ENCODE peak calls at places on chromosome 12, in seven cellular contexts. P is foreskin fibroblast; Z is right lobe of liver; S is cardiac muscle cell; X is cardiac fibroblast; D is tibial artery; Y is CD8-positive, alpha-beta memory T cell. Q is an unnamed sample.

GRCh38 chr12:92987362-92987761 is 58.3 kb upstream of the EEA1 start:
- DNase-seq in D (no peak), Z (no peak), X (peak; percentile 90), S (peak; percentile 89), Y (no peak), P (peak; percentile 83), Q (no peak)

GRCh38 chr12:50677858-50678257 is 86.0 kb upstream of the ATF1 start:
- DNase-seq in P (peak; percentile 47), X (peak; percentile 9), Y (no peak), Z (no peak), S (peak; percentile 73), D (no peak), Q (no peak)

GRCh38 chr12:95182868-95183415 is 34.3 kb downstream of the FGD6 start:
- DNase-seq in S (peak; percentile 76), X (peak; percentile 93), Y (no peak), D (no peak), P (peak; percentile 64), Z (no peak), Q (no peak)

GRCh38 chr12:111925171-111925570 is 83.1 kb downstream of the MAPKAPK5 start:
- DNase-seq in D (no peak), X (no peak), Z (no peak), P (no peak), S (no peak), Y (no peak), Q (no peak)

GRCh38 chr12:120584343-120585149 is 3.3 kb upstream of the POP5 start:
- DNase-seq in D (peak; percentile 41), Z (peak; percentile 67), S (peak; percentile 26), X (peak; percentile 19), Y (peak; percentile 36), P (peak; percentile 58), Q (no peak)

GRCh38 chr12:54262403-54262925 is 17.5 kb downstream of the CBX5 start:
- DNase-seq in D (no peak), P (peak; percentile 81), X (peak; percentile 57), Z (peak; percentile 56), Y (no peak), S (peak; percentile 44), Q (no peak)

GRCh38 chr12:40325349-40325960 is 100.7 kb downstream of the LRRK2 start:
- DNase-seq in Y (no peak), X (peak; percentile 37), Z (no peak), S (peak; percentile 2), D (no peak), P (peak; percentile 31), Q (no peak)

GRCh38 chr12:11771895-11772502 is 122.5 kb downstream of the ETV6 start:
- DNase-seq in Z (no peak), P (peak; percentile 25), Y (no peak), X (peak; percentile 45), S (peak; percentile 12), D (no peak), Q (no peak)

GRCh38 chr12:90543841-90544240 is 411.1 kb downstream of the CCER1 start:
- DNase-seq in Z (no peak), S (peak; percentile 38), P (peak; percentile 54), Y (no peak), X (peak; percentile 44), D (no peak), Q (no peak)

GRCh38 chr12:103455020-103455763 is 40.6 kb downstream of the C12orf42 start:
- DNase-seq in P (no peak), D (no peak), S (no peak), X (no peak), Y (no peak), Z (no peak), Q (no peak)

GRCh38 chr12:91640021-91640420 is 457.4 kb upstream of the DCN start:
- DNase-seq in P (no peak), Z (no peak), D (no peak), Y (no peak), X (no peak), S (no peak), Q (no peak)

GRCh38 chr12:130700492-130701401 is 15.4 kb downstream of the RIMBP2 start:
- DNase-seq in P (no peak), Z (peak; percentile 18), D (no peak), X (no peak), S (no peak), Y (no peak), Q (no peak)

GRCh38 chr12:105212431-105212830 is 23.5 kb downstream of the APPL2 start:
- DNase-seq in Y (no peak), D (no peak), Z (no peak), X (peak; percentile 58), P (peak; percentile 83), S (peak; percentile 74), Q (no peak)

GRCh38 chr12:72236071-72236705 is 36.0 kb upstream of the TRHDE start:
- DNase-seq in P (peak; percentile 64), Z (no peak), X (peak; percentile 42), Y (no peak), S (no peak), D (no peak), Q (no peak)

GRCh38 chr12:117394491-117394890 is 33.1 kb upstream of the NOS1 start:
- DNase-seq in S (no peak), D (no peak), Z (no peak), X (no peak), Y (no peak), P (no peak), Q (no peak)
- H3K4me3 ChIP-seq in S (no peak overlapping the region), D (no peak overlapping the region), Z (no peak overlapping the region), X (no peak overlapping the region), Y (no peak overlapping the region), P (no peak overlapping the region), Q (no peak overlapping the region)

DNA sequence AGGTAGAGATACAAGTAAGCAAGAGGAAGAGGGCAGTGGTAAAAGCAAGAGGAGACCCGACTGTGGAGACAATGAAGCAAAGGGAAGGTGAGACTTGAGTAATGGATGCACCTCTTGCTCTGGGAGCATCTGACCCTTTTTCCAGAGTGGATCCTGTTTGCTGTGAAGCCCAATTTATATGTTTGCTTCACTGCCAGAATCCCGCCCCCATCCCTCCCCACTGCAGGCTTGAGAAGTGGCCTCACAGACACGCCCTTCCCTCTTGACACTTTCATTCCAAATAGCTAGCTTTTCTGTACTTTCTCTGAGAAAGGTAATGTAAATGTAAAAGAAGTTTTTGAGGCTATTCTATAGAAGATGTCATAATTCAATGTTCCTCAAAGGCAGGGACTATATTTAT is 673 bp upstream of the PFKM start:
- DNase-seq in S (peak; percentile 11), P (peak; percentile 31), D (no peak), Y (no peak), X (no peak), Z (no peak), Q (no peak)
- H3K4me3 ChIP-seq in S (peak overlapping the region; percentile 81), P (peak overlapping the region; percentile 80), D (peak overlapping the region; percentile 68), Y (no peak overlapping the region), X (no peak overlapping the region), Z (no peak overlapping the region), Q (peak overlapping the region; percentile 59)

DNA sequence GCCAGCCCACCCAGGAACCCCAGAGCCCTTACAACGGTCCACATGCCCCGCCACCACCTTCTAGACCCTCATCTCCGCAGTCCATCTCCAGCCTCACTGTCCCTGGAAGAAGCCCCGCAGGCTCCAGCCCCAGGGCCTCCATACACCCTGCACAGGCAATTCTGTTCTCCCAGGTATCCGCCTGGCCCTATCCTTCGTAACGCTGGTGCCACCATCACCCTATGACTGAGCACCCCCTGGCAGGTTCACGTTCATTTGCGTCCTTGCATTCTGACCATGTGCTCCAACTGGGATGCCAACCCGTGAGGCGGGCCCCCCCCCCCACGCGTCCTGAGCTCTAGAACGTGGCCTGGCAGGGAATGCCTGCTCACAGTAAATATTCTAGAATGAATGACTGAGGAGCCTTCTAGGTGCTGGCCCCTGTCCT is 675 bp upstream of the SCARB1 start:
- DNase-seq in S (no peak), X (no peak), Z (no peak), P (no peak), Y (no peak), D (no peak), Q (no peak)
- H3K4me3 ChIP-seq in S (peak overlapping the region; percentile 54), X (no peak overlapping the region), Z (no peak overlapping the region), P (peak overlapping the region; percentile 48), Y (peak overlapping the region; percentile 60), D (peak overlapping the region; percentile 60), Q (peak overlapping the region; percentile 82)

DNA sequence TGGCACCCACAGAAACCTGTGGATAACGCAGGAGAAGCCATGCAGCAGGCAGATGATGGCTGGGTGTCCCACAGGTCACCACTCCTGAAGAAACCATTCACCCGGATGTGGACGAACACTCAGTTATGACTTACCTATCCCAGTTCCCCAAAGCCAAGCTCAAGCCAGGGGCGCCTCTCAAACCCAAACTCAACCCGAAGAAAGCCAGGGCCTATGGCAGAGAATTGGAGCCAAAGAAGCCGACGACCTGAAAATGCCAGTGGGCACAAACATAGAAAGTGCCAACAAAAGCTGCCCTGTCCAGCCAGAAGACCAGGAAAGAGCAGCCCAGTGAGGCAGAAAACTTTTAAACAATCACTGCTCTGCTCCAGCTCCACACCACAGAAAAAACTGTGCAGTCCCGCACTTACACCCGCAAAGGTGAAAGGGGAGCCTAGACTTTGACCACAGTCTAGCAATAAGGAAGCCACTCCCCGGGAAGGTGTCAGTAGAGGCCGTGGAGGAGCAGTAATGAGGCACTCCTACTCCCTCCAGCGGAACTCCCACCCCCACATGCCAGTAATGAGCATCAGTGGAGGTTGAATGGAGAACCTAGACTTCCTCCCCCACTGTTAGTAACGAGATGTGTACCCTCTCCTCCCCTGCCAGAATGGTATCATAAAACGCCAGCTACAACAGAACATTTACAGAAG is 6.0 kb upstream of the ACVRL1 start:
- DNase-seq in S (no peak), P (no peak), Y (no peak), Z (no peak), X (no peak), D (peak; percentile 1), Q (no peak)
- H3K4me3 ChIP-seq in S (no peak overlapping the region), P (no peak overlapping the region), Y (no peak overlapping the region), Z (no peak overlapping the region), X (no peak overlapping the region), D (no peak overlapping the region), Q (no peak overlapping the region)

GRCh38 chr12:114697741-114698565 is 14.0 kb upstream of the TBX3 start:
- DNase-seq in P (peak; percentile 78), Z (no peak), Y (no peak), D (no peak), S (peak; percentile 27), X (peak; percentile 18), Q (no peak)
- H3K4me3 ChIP-seq in P (peak overlapping the region; percentile 50), Z (peak overlapping the region; percentile 7), Y (no peak overlapping the region), D (no peak overlapping the region), S (peak overlapping the region; percentile 21), X (peak overlapping the region; percentile 22), Q (no peak overlapping the region)

GRCh38 chr12:47214771-47215170 is 135.0 kb upstream of the AMIGO2 start:
- DNase-seq in P (no peak), Y (no peak), D (no peak), S (no peak), X (no peak), Z (no peak), Q (no peak)

GRCh38 chr12:47214001-47214619 is 134.4 kb upstream of the AMIGO2 start:
- DNase-seq in P (no peak), X (no peak), D (no peak), Z (no peak), Y (no peak), S (peak; percentile 32), Q (no peak)

GRCh38 chr12:47216150-47216677 is 136.5 kb upstream of the AMIGO2 start:
- DNase-seq in Z (no peak), X (no peak), S (no peak), P (no peak), D (no peak), Y (peak; percentile 64), Q (no peak)

GRCh38 chr12:47210776-47211175 is 131.0 kb upstream of the AMIGO2 start:
- DNase-seq in Y (no peak), Z (no peak), S (no peak), P (no peak), X (no peak), D (no peak), Q (no peak)

GRCh38 chr12:47212701-47213039 is 132.9 kb upstream of the AMIGO2 start:
- DNase-seq in Z (no peak), Y (no peak), X (no peak), P (no peak), D (no peak), S (no peak), Q (no peak)
- H3K4me3 ChIP-seq in Z (no peak overlapping the region), Y (peak overlapping the region; percentile 92), X (no peak overlapping the region), P (no peak overlapping the region), D (no peak overlapping the region), S (no peak overlapping the region), Q (no peak overlapping the region)